ENCODE peak calls at places on chromosomes 2 and 18, in four cellular contexts. S, D, L and V are unnamed samples.

GRCh38 chr18:12911025-12911927 is 27.2 kb upstream of the PTPN2 start:
- DNase-seq in S (peak), D (no peak), L (no peak), V (no peak)

GRCh38 chr2:106284691-106285202 is 90.6 kb upstream of the UXS1 start:
- DNase-seq in S (no peak), D (no peak), L (peak), V (no peak)

GRCh38 chr2:38375711-38376345 is 1.2 kb downstream of the ATL2 start:
- DNase-seq in S (peak), D (no peak), L (no peak), V (no peak)

GRCh38 chr2:163551974-163552373 is 183.8 kb downstream of the FIGN start:
- DNase-seq in S (no peak), D (no peak), L (no peak), V (no peak)

GRCh38 chr18:49788327-49788908 is 24.9 kb downstream of the ACAA2 start:
- DNase-seq in S (no peak), D (no peak), L (no peak), V (no peak)

GRCh38 chr2:197137234-197137633 is 173.3 kb downstream of the ANKRD44 start:
- DNase-seq in S (no peak), D (no peak), L (no peak), V (peak)

GRCh38 chr2:8345200-8345599 is 336.7 kb upstream of the ID2 start:
- DNase-seq in S (no peak), D (no peak), L (no peak), V (no peak)

GRCh38 chr2:215423928-215424540 is 11.8 kb downstream of the FN1 start:
- DNase-seq in S (no peak), D (no peak), L (no peak), V (no peak)

GRCh38 chr2:62824378-62824777 is 118.9 kb downstream of the EHBP1 start:
- DNase-seq in S (no peak), D (no peak), L (no peak), V (no peak)

GRCh38 chr2:60552096-60552850 is 1.2 kb downstream of the BCL11A start:
- DNase-seq in S (no peak), D (no peak), L (no peak), V (peak)
- H3K27ac ChIP-seq in S (peak), D (peak), L (peak), V (peak)

GRCh38 chr2:160291382-160291781 is 91.3 kb upstream of the ITGB6 start:
- DNase-seq in S (no peak), D (no peak), L (no peak), V (no peak)
- TF ChIP-seq CTCF in S (peak), D (no peak), L (peak), V (no peak)

GRCh38 chr2:234677758-234678538 is 181.1 kb upstream of the ARL4C start:
- DNase-seq in S (no peak), D (no peak), L (peak), V (peak)
- H3K27ac ChIP-seq in S (no peak), D (no peak), L (no peak), V (peak)

GRCh38 chr2:127901339-127902072 is 15.8 kb upstream of the AMMECR1L start:
- DNase-seq in S (peak), D (no peak), L (no peak), V (no peak)
- TF ChIP-seq CTCF in S (no peak), D (no peak), L (no peak), V (no peak)

GRCh38 chr2:202632682-202633081 is 2.1 kb upstream of the FAM117B start:
- DNase-seq in S (peak), D (no peak), L (no peak), V (no peak)
- H3K27ac ChIP-seq in S (no peak), D (no peak), L (no peak), V (no peak)

GRCh38 chr2:27134781-27135470 is 490 bp upstream of the PREB start:
- DNase-seq in S (no peak), D (no peak), L (no peak), V (no peak)
- TF ChIP-seq CTCF in S (no peak), D (no peak), L (no peak), V (no peak)

GRCh38 chr2:222756951-222757645 is 85.6 kb downstream of the MOGAT1 start:
- DNase-seq in S (no peak), D (no peak), L (no peak), V (peak)
- H3K27ac ChIP-seq in S (no peak), D (no peak), L (no peak), V (peak)